ENCODE peak calls at places on chromosomes 3 and 15, in five cellular contexts. P, H, M, G and I are unnamed samples.

GRCh38 chr3:103991461-103992115 is 1375.1 kb upstream of the ALCAM start:
- DNase-seq in P (no peak), H (peak; percentile 70), M (peak; percentile 15), G (no peak), I (no peak)

GRCh38 chr3:7744850-7745249 is 756.8 kb upstream of the LMCD1 start:
- DNase-seq in P (peak; percentile 43), H (no peak), M (peak; percentile 46), G (no peak), I (no peak)

GRCh38 chr3:115913069-115913686 is 289.9 kb downstream of the GAP43 start:
- DNase-seq in P (no peak), H (peak; percentile 47), M (no peak), G (no peak), I (peak; percentile 2)

GRCh38 chr3:103167850-103168249 is 733.0 kb downstream of the ZPLD1 start:
- DNase-seq in P (no peak), H (no peak), M (no peak), G (no peak), I (no peak)

GRCh38 chr3:180358179-180358578 is 243.8 kb upstream of the TTC14 start:
- DNase-seq in P (no peak), H (no peak), M (no peak), G (no peak), I (no peak)

GRCh38 chr3:108623504-108623903 is 34.0 kb downstream of the DZIP3 start:
- DNase-seq in P (no peak), H (no peak), M (no peak), G (peak; percentile 34), I (no peak)

GRCh38 chr15:70140543-70141375 is 43.0 kb upstream of the TLE3 start:
- DNase-seq in P (no peak), H (peak; percentile 83), M (no peak), G (no peak), I (no peak)

GRCh38 chr15:42730135-42730534 is 6.8 kb downstream of the CDAN1 start:
- DNase-seq in P (no peak), H (no peak), M (no peak), G (no peak), I (no peak)

GRCh38 chr3:138348107-138348949 is at the start of gene MRAS:
- DNase-seq in P (no peak), H (peak; percentile 80), M (peak; percentile 93), G (peak; percentile 91), I (peak; percentile 56)

GRCh38 chr3:111073186-111073585 is 1.6 kb downstream of the NECTIN3 start:
- DNase-seq in P (no peak), H (peak; percentile 56), M (no peak), G (no peak), I (no peak)

GRCh38 chr3:134522541-134522940 is 36.7 kb downstream of the CEP63 start:
- DNase-seq in P (no peak), H (no peak), M (no peak), G (no peak), I (no peak)

GRCh38 chr3:149673393-149673792 is 15.6 kb upstream of the WWTR1 start:
- DNase-seq in P (no peak), H (no peak), M (no peak), G (no peak), I (no peak)

GRCh38 chr3:10248984-10249748 is 907 bp downstream of the TATDN2 start:
- DNase-seq in P (no peak), H (peak; percentile 14), M (peak; percentile 22), G (peak; percentile 30), I (no peak)

GRCh38 chr3:190375250-190375649 is 12.7 kb upstream of the CLDN16 start:
- DNase-seq in P (no peak), H (no peak), M (no peak), G (no peak), I (no peak)

GRCh38 chr3:40598962-40599361 is 74.2 kb downstream of the ZNF621 start:
- DNase-seq in P (no peak), H (no peak), M (no peak), G (no peak), I (no peak)

GRCh38 chr3:11549580-11550140 is 94.1 kb downstream of the VGLL4 start:
- DNase-seq in P (no peak), H (peak; percentile 56), M (no peak), G (no peak), I (no peak)

GRCh38 chr3:55559651-55560423 is 72.7 kb upstream of the WNT5A start:
- DNase-seq in P (no peak), H (no peak), M (no peak), G (no peak), I (no peak)

GRCh38 chr15:46213551-46213950 is 578.7 kb downstream of the SQOR start:
- DNase-seq in P (no peak), H (no peak), M (no peak), G (no peak), I (no peak)

GRCh38 chr3:118618247-118619040 is 416.2 kb downstream of the IGSF11 start:
- DNase-seq in P (no peak), H (no peak), M (no peak), G (no peak), I (no peak)

GRCh38 chr15:67917037-67917436 is 77.2 kb upstream of the RNU6-1 start:
- DNase-seq in P (no peak), H (no peak), M (no peak), G (peak; percentile 76), I (no peak)

GRCh38 chr3:10292505-10293419 is at the start of gene GHRL:
- DNase-seq in P (no peak), H (peak; percentile 68), M (no peak), G (peak; percentile 30), I (no peak)

GRCh38 chr15:63015618-63016017 is 26.9 kb upstream of the TPM1 start:
- DNase-seq in P (no peak), H (peak; percentile 85), M (no peak), G (peak; percentile 50), I (no peak)

GRCh38 chr3:165817160-165817709 is 20.0 kb downstream of the BCHE start:
- DNase-seq in P (no peak), H (peak; percentile 16), M (no peak), G (no peak), I (no peak)